ENCODE peak calls at places on chromosome 12, in seven cellular contexts. One of them, this sample, is unnamed.

GRCh38 chr12:27161458-27162228 is 79.3 kb upstream of the C12orf71 start:
- DNase-seq in A549: peak
- DNase-seq in prostate gland: no peak
- DNase-seq in body of pancreas: no peak
- DNase-seq in uterus: no peak
- DNase-seq in GM12892: no peak
- DNase-seq in spleen: no peak
- DNase-seq in this sample: no peak

GRCh38 chr12:82708507-82708906 is 21.8 kb downstream of the TMTC2 start:
- DNase-seq in A549: no peak
- DNase-seq in spleen: no peak
- DNase-seq in uterus: peak
- DNase-seq in body of pancreas: peak
- DNase-seq in GM12892: no peak
- DNase-seq in prostate gland: no peak
- DNase-seq in this sample: no peak

GRCh38 chr12:107439101-107439738 is 246.4 kb upstream of the PWP1 start:
- DNase-seq in spleen: peak
- DNase-seq in prostate gland: no peak
- DNase-seq in GM12892: no peak
- DNase-seq in A549: no peak
- DNase-seq in body of pancreas: no peak
- DNase-seq in uterus: no peak
- DNase-seq in this sample: peak

GRCh38 chr12:119061208-119061796 is 80.0 kb downstream of the SRRM4 start:
- DNase-seq in body of pancreas: peak
- DNase-seq in GM12892: no peak
- DNase-seq in spleen: no peak
- DNase-seq in prostate gland: peak
- DNase-seq in A549: peak
- DNase-seq in uterus: no peak
- DNase-seq in this sample: peak

GRCh38 chr12:48316491-48316890 is 34.2 kb downstream of the ZNF641 start:
- DNase-seq in prostate gland: no peak
- DNase-seq in body of pancreas: no peak
- DNase-seq in A549: no peak
- DNase-seq in GM12892: no peak
- DNase-seq in uterus: no peak
- DNase-seq in spleen: no peak
- DNase-seq in this sample: no peak

GRCh38 chr12:83807906-83808305 is 1104.7 kb downstream of the SLC6A15 start:
- DNase-seq in spleen: no peak
- DNase-seq in A549: no peak
- DNase-seq in body of pancreas: no peak
- DNase-seq in uterus: no peak
- DNase-seq in prostate gland: no peak
- DNase-seq in GM12892: no peak
- DNase-seq in this sample: no peak

GRCh38 chr12:118979763-118980406 is 1.5 kb upstream of the SRRM4 start:
- DNase-seq in GM12892: peak
- DNase-seq in body of pancreas: peak
- DNase-seq in A549: peak
- DNase-seq in prostate gland: peak
- DNase-seq in uterus: no peak
- DNase-seq in spleen: no peak
- DNase-seq in this sample: peak

GRCh38 chr12:11085419-11085818 is 6.7 kb downstream of the TAS2R43 start:
- DNase-seq in GM12892: no peak
- DNase-seq in A549: no peak
- DNase-seq in spleen: no peak
- DNase-seq in prostate gland: no peak
- DNase-seq in body of pancreas: no peak
- DNase-seq in uterus: no peak
- DNase-seq in this sample: no peak

GRCh38 chr12:97148941-97149559 is 242.0 kb downstream of the NEDD1 start:
- DNase-seq in uterus: no peak
- DNase-seq in spleen: peak
- DNase-seq in A549: peak
- DNase-seq in GM12892: peak
- DNase-seq in body of pancreas: peak
- DNase-seq in prostate gland: peak
- DNase-seq in this sample: peak

GRCh38 chr12:7346571-7347225 is 42.8 kb downstream of the ACSM4 start:
- DNase-seq in prostate gland: no peak
- DNase-seq in GM12892: no peak
- DNase-seq in A549: no peak
- DNase-seq in body of pancreas: no peak
- DNase-seq in spleen: no peak
- DNase-seq in uterus: no peak
- DNase-seq in this sample: no peak

GRCh38 chr12:21911832-21912231 is 29.4 kb downstream of the ABCC9 start:
- DNase-seq in A549: no peak
- DNase-seq in spleen: no peak
- DNase-seq in uterus: no peak
- DNase-seq in GM12892: no peak
- DNase-seq in prostate gland: no peak
- DNase-seq in body of pancreas: no peak
- DNase-seq in this sample: no peak

GRCh38 chr12:22105542-22105941 is 59.5 kb downstream of the CMAS start:
- DNase-seq in A549: no peak
- DNase-seq in body of pancreas: no peak
- DNase-seq in GM12892: no peak
- DNase-seq in prostate gland: no peak
- DNase-seq in uterus: no peak
- DNase-seq in spleen: no peak
- DNase-seq in this sample: no peak

GRCh38 chr12:50647479-50647878 is 116.4 kb upstream of the ATF1 start:
- DNase-seq in uterus: no peak
- DNase-seq in A549: no peak
- DNase-seq in spleen: no peak
- DNase-seq in body of pancreas: peak
- DNase-seq in GM12892: no peak
- DNase-seq in prostate gland: no peak
- DNase-seq in this sample: no peak

GRCh38 chr12:57715786-57716185 is 21.9 kb downstream of the OS9 start:
- DNase-seq in GM12892: no peak
- DNase-seq in prostate gland: no peak
- DNase-seq in body of pancreas: no peak
- DNase-seq in uterus: no peak
- DNase-seq in spleen: no peak
- DNase-seq in A549: no peak
- DNase-seq in this sample: no peak

GRCh38 chr12:47267571-47267970 is 187.8 kb upstream of the AMIGO2 start:
- DNase-seq in body of pancreas: no peak
- DNase-seq in spleen: no peak
- DNase-seq in uterus: no peak
- DNase-seq in A549: no peak
- DNase-seq in prostate gland: peak
- DNase-seq in GM12892: no peak
- DNase-seq in this sample: no peak

DNA sequence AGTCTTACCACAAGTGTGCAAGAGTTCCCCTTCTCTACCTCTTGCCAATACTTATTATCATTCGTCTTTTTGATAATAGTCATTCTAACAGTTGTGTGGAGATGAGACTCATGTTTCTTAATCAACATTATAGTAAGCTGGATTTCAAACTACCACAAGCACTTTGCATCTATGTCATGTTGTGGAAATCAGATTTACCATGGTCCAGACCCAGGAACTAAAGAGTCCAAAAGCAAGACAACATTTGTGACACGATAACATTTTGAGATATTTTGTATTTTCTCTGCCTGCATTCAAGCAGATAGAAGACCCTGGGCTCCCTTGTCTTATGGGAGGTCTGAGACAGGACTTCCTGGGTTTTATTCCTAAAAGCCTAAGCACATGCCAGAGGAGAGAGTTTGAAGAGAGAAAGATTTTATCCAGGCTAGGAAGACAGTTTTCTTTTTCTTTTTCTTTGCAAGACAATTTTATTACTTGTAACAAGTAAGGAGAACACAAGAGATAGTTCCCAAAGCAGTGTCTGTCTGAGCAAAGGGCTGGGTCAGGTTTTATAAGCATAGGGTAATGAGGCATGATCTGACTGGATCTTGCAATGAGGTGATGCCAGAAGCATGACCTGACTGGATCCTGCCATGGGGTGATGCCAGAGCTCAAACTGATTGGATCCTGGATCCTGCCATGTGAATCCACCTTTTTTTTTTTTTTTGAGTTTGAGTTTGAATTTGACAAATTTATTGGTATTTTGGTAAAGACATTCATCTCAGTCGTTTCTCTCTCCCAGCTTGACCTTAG is 180.5 kb upstream of the HMGA2 start:
- DNase-seq in uterus: no peak
- DNase-seq in GM12892: no peak
- DNase-seq in prostate gland: no peak
- DNase-seq in spleen: no peak
- DNase-seq in A549: peak
- DNase-seq in body of pancreas: no peak
- DNase-seq in this sample: no peak
- TF ChIP-seq POLR2A in uterus: no peak
- TF ChIP-seq POLR2A in GM12892: no peak
- TF ChIP-seq POLR2A in prostate gland: no peak
- TF ChIP-seq POLR2A in spleen: no peak
- TF ChIP-seq POLR2A in A549: no peak
- TF ChIP-seq POLR2A in body of pancreas: no peak
- TF ChIP-seq POLR2A in this sample: no peak

GRCh38 chr12:14390449-14390848 is 25.0 kb downstream of the ATF7IP start:
- DNase-seq in body of pancreas: no peak
- DNase-seq in A549: no peak
- DNase-seq in GM12892: no peak
- DNase-seq in uterus: no peak
- DNase-seq in spleen: no peak
- DNase-seq in prostate gland: no peak
- DNase-seq in this sample: no peak

GRCh38 chr12:14390885-14391530 is 25.5 kb downstream of the ATF7IP start:
- DNase-seq in uterus: no peak
- DNase-seq in spleen: no peak
- DNase-seq in GM12892: no peak
- DNase-seq in A549: no peak
- DNase-seq in prostate gland: no peak
- DNase-seq in body of pancreas: no peak
- DNase-seq in this sample: no peak

GRCh38 chr12:14387472-14387871 is 22.0 kb downstream of the ATF7IP start:
- DNase-seq in GM12892: no peak
- DNase-seq in A549: no peak
- DNase-seq in body of pancreas: no peak
- DNase-seq in spleen: no peak
- DNase-seq in uterus: no peak
- DNase-seq in prostate gland: no peak
- DNase-seq in this sample: no peak

GRCh38 chr12:14379508-14379907 is 14.0 kb downstream of the ATF7IP start:
- DNase-seq in spleen: no peak
- DNase-seq in A549: no peak
- DNase-seq in body of pancreas: no peak
- DNase-seq in GM12892: no peak
- DNase-seq in prostate gland: no peak
- DNase-seq in uterus: no peak
- DNase-seq in this sample: no peak

GRCh38 chr12:14384783-14385638 is 19.5 kb downstream of the ATF7IP start:
- DNase-seq in spleen: no peak
- DNase-seq in uterus: peak
- DNase-seq in prostate gland: peak
- DNase-seq in body of pancreas: peak
- DNase-seq in GM12892: no peak
- DNase-seq in A549: peak
- DNase-seq in this sample: peak
- TF ChIP-seq POLR2A in spleen: no peak
- TF ChIP-seq POLR2A in uterus: no peak
- TF ChIP-seq POLR2A in prostate gland: no peak
- TF ChIP-seq POLR2A in body of pancreas: peak
- TF ChIP-seq POLR2A in GM12892: peak
- TF ChIP-seq POLR2A in A549: no peak
- TF ChIP-seq POLR2A in this sample: peak

GRCh38 chr12:115088995-115089841 is 405.2 kb upstream of the TBX3 start:
- DNase-seq in uterus: no peak
- DNase-seq in body of pancreas: no peak
- DNase-seq in prostate gland: no peak
- DNase-seq in GM12892: no peak
- DNase-seq in A549: no peak
- DNase-seq in spleen: no peak
- DNase-seq in this sample: no peak
- TF ChIP-seq POLR2A in uterus: no peak
- TF ChIP-seq POLR2A in body of pancreas: no peak
- TF ChIP-seq POLR2A in prostate gland: no peak
- TF ChIP-seq POLR2A in GM12892: no peak
- TF ChIP-seq POLR2A in A549: no peak
- TF ChIP-seq POLR2A in spleen: no peak
- TF ChIP-seq POLR2A in this sample: no peak

GRCh38 chr12:76348079-76348901 is at the start of gene BBS10:
- DNase-seq in prostate gland: peak
- DNase-seq in spleen: peak
- DNase-seq in A549: peak
- DNase-seq in uterus: peak
- DNase-seq in GM12892: peak
- DNase-seq in body of pancreas: peak
- DNase-seq in this sample: peak
- TF ChIP-seq POLR2A in prostate gland: no peak
- TF ChIP-seq POLR2A in spleen: peak
- TF ChIP-seq POLR2A in A549: peak
- TF ChIP-seq POLR2A in uterus: no peak
- TF ChIP-seq POLR2A in GM12892: peak
- TF ChIP-seq POLR2A in body of pancreas: peak
- TF ChIP-seq POLR2A in this sample: peak

GRCh38 chr12:52050771-52051541 is at the start of gene NR4A1:
- DNase-seq in spleen: peak
- DNase-seq in uterus: peak
- DNase-seq in GM12892: peak
- DNase-seq in A549: peak
- DNase-seq in prostate gland: peak
- DNase-seq in body of pancreas: peak
- DNase-seq in this sample: peak
- TF ChIP-seq POLR2A in spleen: peak
- TF ChIP-seq POLR2A in uterus: peak
- TF ChIP-seq POLR2A in GM12892: peak
- TF ChIP-seq POLR2A in A549: peak
- TF ChIP-seq POLR2A in prostate gland: peak
- TF ChIP-seq POLR2A in body of pancreas: peak
- TF ChIP-seq POLR2A in this sample: no peak

This sample was measured in erythroblast.